ENCODE peak calls at places on chromosomes 7 and 10, in five cellular contexts. J, H, I, S and O are unnamed samples.

GRCh38 chr7:154684651-154685563 is 318.0 kb downstream of the PAXIP1 start:
- DNase-seq in S (no peak), J (no peak), I (no peak), H (no peak), O (no peak)

GRCh38 chr7:142391191-142391992 is 133.5 kb upstream of the PRSS58 start:
- DNase-seq in I (no peak), H (no peak), J (no peak), S (peak; percentile 88), O (no peak)

GRCh38 chr7:139482662-139483466 is 609 bp downstream of the KLRG2 start:
- DNase-seq in J (no peak), I (no peak), S (peak; percentile 57), H (peak; percentile 37), O (no peak)

GRCh38 chr7:139739863-139740597 is 37.8 kb downstream of the HIPK2 start:
- DNase-seq in H (peak; percentile 45), S (no peak), I (no peak), J (peak; percentile 95), O (no peak)

GRCh38 chr7:74272305-74273038 is 16.7 kb upstream of the CLIP2 start:
- DNase-seq in I (peak; percentile 91), H (peak; percentile 61), J (no peak), S (peak; percentile 61), O (peak; percentile 91)

GRCh38 chr10:76388321-76388720 is 956.9 kb downstream of the LRMDA start:
- DNase-seq in J (no peak), S (no peak), I (no peak), H (no peak), O (no peak)

GRCh38 chr10:102289840-102290239 is 44.5 kb downstream of the GBF1 start:
- DNase-seq in S (no peak), I (no peak), J (no peak), H (no peak), O (no peak)

GRCh38 chr10:119191881-119192280 is 13.3 kb upstream of the PRDX3 start:
- DNase-seq in S (no peak), I (no peak), H (peak; percentile 95), J (no peak), O (no peak)

GRCh38 chr10:130255777-130256176 is 119.6 kb downstream of the GLRX3 start:
- DNase-seq in J (no peak), I (no peak), S (no peak), H (no peak), O (no peak)

GRCh38 chr10:104306897-104307296 is 31.4 kb downstream of the ITPRIP start:
- DNase-seq in I (no peak), S (no peak), H (no peak), J (no peak), O (no peak)

GRCh38 chr7:25726682-25727357 is 425.2 kb upstream of the NFE2L3 start:
- DNase-seq in H (peak; percentile 79), J (no peak), I (no peak), S (no peak), O (no peak)

GRCh38 chr10:74177140-74177677 is 26.2 kb downstream of the ADK start:
- DNase-seq in S (peak; percentile 25), I (no peak), J (peak; percentile 87), H (peak; percentile 62), O (no peak)

GRCh38 chr10:71613303-71613777 is 106.2 kb downstream of the C10orf105 start:
- DNase-seq in S (no peak), H (peak; percentile 41), J (no peak), I (no peak), O (no peak)

GRCh38 chr10:78559514-78560392 is 509.0 kb upstream of the ZMIZ1 start:
- DNase-seq in H (no peak), S (no peak), I (no peak), J (no peak), O (no peak)

GRCh38 chr7:5598261-5598761 is 174.7 kb upstream of the TNRC18 start:
- DNase-seq in J (no peak), S (peak; percentile 45), I (no peak), H (no peak), O (no peak)

GRCh38 chr10:78752251-78752650 is 316.5 kb upstream of the ZMIZ1 start:
- DNase-seq in H (no peak), S (no peak), J (no peak), I (no peak), O (no peak)

GRCh38 chr7:129009437-129009836 is 45.5 kb downstream of the TNPO3 start:
- DNase-seq in S (no peak), J (no peak), I (no peak), H (no peak), O (no peak)

GRCh38 chr7:50409856-50410468 is 40.2 kb downstream of the FIGNL1 start:
- DNase-seq in S (no peak), J (no peak), H (no peak), I (no peak), O (no peak)

GRCh38 chr7:71883415-71883814 is 528.7 kb downstream of the CALN1 start:
- DNase-seq in J (no peak), S (no peak), H (peak; percentile 0), I (no peak), O (no peak)

GRCh38 chr10:48446785-48447184 is 140.3 kb downstream of the MAPK8 start:
- DNase-seq in H (no peak), I (no peak), J (peak; percentile 33), S (no peak), O (no peak)

GRCh38 chr7:727806-728460 is 852 bp upstream of the PRKAR1B start:
- DNase-seq in S (no peak), I (no peak), J (no peak), H (no peak), O (no peak)

GRCh38 chr10:119305860-119306513 is 98.6 kb downstream of the GRK5 start:
- DNase-seq in H (peak; percentile 95), S (no peak), J (no peak), I (peak; percentile 91), O (peak; percentile 75)

GRCh38 chr10:21160116-21160515 is 263.0 kb upstream of the NEBL start:
- DNase-seq in S (no peak), H (no peak), J (no peak), I (no peak), O (no peak)

GRCh38 chr7:148723846-148724245 is 25.1 kb downstream of the CUL1 start:
- DNase-seq in H (no peak), S (no peak), I (no peak), J (no peak), O (no peak)

GRCh38 chr10:96271017-96271815 is at the start of gene BLNK:
- DNase-seq in H (peak; percentile 90), J (peak; percentile 81), S (no peak), I (no peak), O (peak; percentile 3)

GRCh38 chr7:23018747-23019146 is 4.8 kb upstream of the HYCC1 start:
- DNase-seq in H (peak; percentile 54), I (no peak), S (no peak), J (no peak), O (no peak)

GRCh38 chr10:130190065-130190736 is 54.0 kb downstream of the GLRX3 start:
- DNase-seq in J (peak; percentile 91), H (peak; percentile 85), S (peak; percentile 92), I (peak; percentile 22), O (peak; percentile 51)

GRCh38 chr10:80154978-80155695 is 22.6 kb downstream of the PLAC9 start:
- DNase-seq in I (no peak), S (no peak), H (peak; percentile 92), J (no peak), O (peak; percentile 90)

GRCh38 chr7:3067193-3067592 is 23.5 kb upstream of the CARD11 start:
- DNase-seq in I (no peak), H (no peak), J (no peak), S (no peak), O (no peak)

GRCh38 chr10:13990392-13990805 is 340.3 kb downstream of the FRMD4A start:
- DNase-seq in J (peak; percentile 51), S (no peak), I (no peak), H (no peak), O (no peak)

GRCh38 chr7:75866129-75866496 is 12.7 kb upstream of the RHBDD2 start:
- DNase-seq in H (no peak), S (no peak), I (no peak), J (no peak), O (no peak)

GRCh38 chr7:91083855-91084644 is 180.2 kb upstream of the FZD1 start:
- DNase-seq in S (no peak), H (no peak), I (no peak), J (no peak), O (no peak)
- TF ChIP-seq CTCF in S (no peak), H (no peak), I (no peak), J (no peak), O (no peak)

DNA sequence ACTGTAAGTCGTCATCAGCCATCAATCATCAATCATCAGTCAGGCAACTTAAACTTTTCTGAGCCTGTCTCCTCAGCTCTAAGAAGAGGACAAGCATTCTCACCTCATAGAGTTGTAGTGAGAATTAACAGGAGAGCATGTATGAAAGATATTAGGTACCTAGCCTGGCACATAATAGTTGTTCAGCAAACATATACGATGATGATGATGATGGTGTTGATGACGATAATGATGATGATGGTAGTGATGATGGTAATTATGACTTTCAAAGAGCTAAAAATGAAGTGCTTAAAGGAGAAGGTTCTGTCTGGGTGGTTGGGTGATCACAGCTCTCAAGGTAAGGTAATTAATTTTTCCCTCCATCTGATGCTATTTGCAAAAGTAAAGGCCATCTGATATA is 55.1 kb upstream of the ADRB1 start:
- DNase-seq in J (no peak), I (no peak), S (no peak), H (no peak), O (no peak)
- TF ChIP-seq CTCF in J (no peak), I (no peak), S (no peak), H (no peak), O (no peak)

GRCh38 chr7:83413425-83413824 is 235.5 kb downstream of the SEMA3E start:
- DNase-seq in I (no peak), H (peak; percentile 36), J (no peak), S (no peak), O (no peak)

GRCh38 chr7:83414947-83415346 is 234.0 kb downstream of the SEMA3E start:
- DNase-seq in I (no peak), J (no peak), H (no peak), S (no peak), O (no peak)

GRCh38 chr7:83415840-83416239 is 233.1 kb downstream of the SEMA3E start:
- DNase-seq in I (no peak), J (no peak), H (peak; percentile 4), S (no peak), O (no peak)

GRCh38 chr7:83413831-83414230 is 235.1 kb downstream of the SEMA3E start:
- DNase-seq in S (no peak), H (no peak), J (no peak), I (no peak), O (no peak)

GRCh38 chr7:83410989-83411591 is 237.8 kb downstream of the SEMA3E start:
- DNase-seq in H (peak; percentile 65), J (no peak), I (peak; percentile 11), S (no peak), O (peak; percentile 15)
- TF ChIP-seq CTCF in H (peak; percentile 66), J (peak; percentile 57), I (peak; percentile 46), S (peak; percentile 75), O (peak; percentile 76)

DNA sequence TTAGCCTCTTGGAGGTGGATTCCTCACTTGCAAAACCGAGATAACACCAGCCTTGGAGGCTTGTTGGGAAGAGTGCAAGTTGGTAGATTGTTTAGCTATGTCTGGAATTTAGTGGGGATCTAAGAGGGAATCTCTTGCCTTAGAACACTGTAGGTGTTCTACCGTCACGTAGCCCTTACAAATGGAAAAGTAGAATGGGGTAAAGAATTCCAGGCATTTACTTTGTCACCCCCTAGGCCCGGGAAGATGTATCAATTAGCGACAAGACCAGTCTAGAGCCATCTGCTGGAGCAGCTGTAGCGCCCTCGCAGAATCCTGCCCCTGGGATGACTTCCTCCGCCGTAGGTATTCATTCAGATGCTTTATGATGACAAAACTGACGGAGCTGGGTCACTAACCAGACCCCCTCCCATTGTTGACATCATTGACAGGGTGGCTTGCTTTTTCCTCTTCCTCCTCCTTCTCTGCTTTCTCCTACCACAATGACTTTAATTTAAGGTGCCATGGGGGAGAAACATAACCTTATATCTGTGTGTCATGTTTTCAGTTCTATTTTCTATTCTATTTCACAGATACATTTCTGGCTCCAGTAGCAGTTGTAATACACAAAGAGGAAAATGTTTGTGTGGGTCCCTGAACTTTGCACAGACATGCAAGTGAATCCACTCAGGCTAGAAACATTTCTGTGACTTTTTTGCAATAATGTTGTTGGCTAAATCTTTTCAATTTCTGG is 262.6 kb upstream of the LYZL1 start:
- DNase-seq in J (no peak), S (no peak), I (no peak), H (no peak), O (no peak)
- TF ChIP-seq CTCF in J (no peak), S (no peak), I (no peak), H (no peak), O (no peak)